ENCODE peak calls at places on chromosomes 7 and 10, in six cellular contexts. I is NAMALWA, W is iPS-NIHi11, S is neural crest cell, J is SJSA1, Z is substantia nigra. D is an unnamed sample.

GRCh38 chr7:98265841-98266271 is 13.8 kb upstream of the TECPR1 start:
- DNase-seq in I (no peak), S (no peak), W (no peak), J (peak; percentile 73), Z (no peak), D (peak; percentile 56)

GRCh38 chr10:34916368-34916767 is 101.3 kb upstream of the PARD3 start:
- DNase-seq in I (no peak), W (no peak), J (peak; percentile 37), Z (no peak), S (no peak), D (peak; percentile 2)

GRCh38 chr10:3661271-3661670 is 123.7 kb downstream of the KLF6 start:
- DNase-seq in I (no peak), S (no peak), Z (no peak), J (no peak), W (no peak), D (no peak)

GRCh38 chr7:158236400-158236799 is 351.2 kb downstream of the PTPRN2 start:
- DNase-seq in Z (no peak), I (no peak), S (no peak), J (no peak), W (no peak), D (no peak)

GRCh38 chr10:77983384-77984341 is 45.7 kb downstream of the POLR3A start:
- DNase-seq in J (no peak), W (no peak), S (no peak), Z (no peak), I (no peak), D (no peak)

GRCh38 chr10:72503241-72503640 is 122.6 kb downstream of the MICU1 start:
- DNase-seq in W (no peak), I (no peak), Z (no peak), S (no peak), J (peak; percentile 29), D (no peak)

GRCh38 chr10:1050145-1050544 is 1.2 kb upstream of the IDI1 start:
- DNase-seq in W (no peak), Z (no peak), S (no peak), I (peak; percentile 60), J (no peak), D (no peak)

GRCh38 chr10:83935911-83936310 is 203.4 kb upstream of the GHITM start:
- DNase-seq in Z (no peak), J (no peak), S (no peak), I (no peak), W (no peak), D (no peak)

GRCh38 chr7:36639826-36640225 is 84.5 kb downstream of the AOAH start:
- DNase-seq in Z (no peak), I (no peak), S (no peak), J (no peak), W (no peak), D (no peak)

GRCh38 chr7:69172357-69173098 is 425.7 kb upstream of the AUTS2 start:
- DNase-seq in S (no peak), I (no peak), W (no peak), Z (no peak), J (no peak), D (no peak)

GRCh38 chr7:146654048-146654447 is 537.4 kb downstream of the CNTNAP2 start:
- DNase-seq in W (peak; percentile 11), Z (no peak), I (no peak), S (no peak), J (no peak), D (no peak)

GRCh38 chr10:79385392-79385795 is 38.1 kb downstream of the PPIF start:
- DNase-seq in S (no peak), Z (no peak), W (no peak), J (no peak), I (no peak), D (no peak)

GRCh38 chr10:72006026-72006425 is 41.8 kb downstream of the CHST3 start:
- DNase-seq in J (no peak), I (no peak), W (no peak), S (no peak), Z (no peak), D (no peak)

GRCh38 chr10:79098061-79098460 is 29.3 kb downstream of the ZMIZ1 start:
- DNase-seq in J (no peak), I (no peak), Z (no peak), W (no peak), S (no peak), D (no peak)

GRCh38 chr10:100025528-100026070 is 15.9 kb upstream of the DNMBP start:
- DNase-seq in Z (no peak), S (no peak), J (no peak), W (no peak), I (no peak), D (no peak)

GRCh38 chr10:69086131-69086530 is 1.8 kb upstream of the SRGN start:
- DNase-seq in S (no peak), I (no peak), W (peak; percentile 34), J (no peak), Z (no peak), D (no peak)

GRCh38 chr10:12872577-12872976 is 128.9 kb downstream of the CCDC3 start:
- DNase-seq in I (no peak), W (no peak), Z (no peak), J (no peak), S (no peak), D (no peak)

GRCh38 chr7:140640727-140641531 is at the start of gene DENND2A:
- DNase-seq in I (no peak), Z (peak; percentile 87), S (peak; percentile 70), J (peak; percentile 60), W (peak; percentile 89), D (no peak)

GRCh38 chr7:37642028-37642540 is 41.5 kb upstream of the GPR141 start:
- DNase-seq in S (no peak), W (peak; percentile 11), I (no peak), Z (no peak), J (no peak), D (no peak)

D was measured in HS-27A.